ENCODE peak calls at places on chromosomes 13 and 19, in eight cellular contexts. K, M, R, H, S, Y, L and X are unnamed samples.

GRCh38 chr19:19074172-19074905 is 10.5 kb downstream of the SLC25A42 start:
- DNase-seq in K (no peak), M (no peak), R (no peak), H (no peak), S (no peak), Y (no peak), L (no peak), X (no peak)

GRCh38 chr13:110497003-110497402 is 64.5 kb downstream of the RAB20 start:
- DNase-seq in K (no peak), M (no peak), R (no peak), H (no peak), S (no peak), Y (no peak), L (no peak), X (no peak)

GRCh38 chr19:53571339-53571738 is 33.4 kb downstream of the ZNF331 start:
- DNase-seq in K (no peak), M (no peak), R (no peak), H (no peak), S (no peak), Y (no peak), L (no peak), X (no peak)

GRCh38 chr19:51660975-51661600 is 14.5 kb upstream of the SIGLEC14 start:
- DNase-seq in K (peak), M (peak), R (peak), H (peak), S (peak), Y (peak), L (peak), X (peak)

GRCh38 chr19:29016926-29017760 is 195.8 kb downstream of the UQCRFS1 start:
- DNase-seq in K (no peak), M (no peak), R (no peak), H (no peak), S (no peak), Y (no peak), L (no peak), X (no peak)

GRCh38 chr13:23969672-23970071 is 72.4 kb upstream of the C1QTNF9B start:
- DNase-seq in K (no peak), M (peak), R (no peak), H (no peak), S (peak), Y (no peak), L (no peak), X (no peak)

GRCh38 chr19:8487137-8487851 is 15.1 kb downstream of the PRAM1 start:
- DNase-seq in K (no peak), M (no peak), R (no peak), H (peak), S (no peak), Y (no peak), L (no peak), X (no peak)

GRCh38 chr19:38001158-38001781 is 94.3 kb downstream of the SIPA1L3 start:
- DNase-seq in K (no peak), M (no peak), R (no peak), H (no peak), S (no peak), Y (no peak), L (no peak), X (no peak)

GRCh38 chr13:78607409-78608253 is 4.3 kb upstream of the POU4F1 start:
- DNase-seq in K (no peak), M (no peak), R (no peak), H (no peak), S (no peak), Y (no peak), L (no peak), X (no peak)

DNA sequence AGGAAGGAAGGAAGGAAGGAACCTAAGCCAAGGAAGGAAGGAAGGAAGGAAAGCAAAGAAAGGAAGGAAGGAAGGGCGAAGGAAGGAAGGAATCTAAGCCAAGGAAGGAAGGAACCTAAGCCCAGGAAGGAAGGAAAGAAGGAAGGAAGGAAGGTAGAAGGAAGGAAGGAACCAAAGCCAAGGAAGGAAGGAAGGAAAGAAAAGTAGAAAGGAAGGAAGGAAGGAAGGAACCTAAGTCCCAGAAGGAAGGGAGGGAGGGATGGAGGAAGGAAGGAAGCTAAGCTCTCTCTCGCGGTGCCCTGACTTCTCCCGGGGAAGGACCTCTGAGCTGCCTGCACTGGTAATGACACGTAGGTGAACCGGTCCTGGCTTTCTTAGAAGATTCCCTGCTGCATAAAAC is 1.3 kb upstream of the RUBCNL start:
- DNase-seq in K (no peak), M (no peak), R (no peak), H (no peak), S (no peak), Y (no peak), L (no peak), X (no peak)
- H3K4me3 ChIP-seq in K (no peak), M (no peak), R (no peak), H (no peak), S (no peak), Y (no peak), L (no peak), X (no peak)

GRCh38 chr13:100589178-100589725 is 663 bp upstream of the GGACT start:
- DNase-seq in K (no peak), M (no peak), R (no peak), H (no peak), S (no peak), Y (peak), L (no peak), X (no peak)

GRCh38 chr13:100597253-100597652 is 8.7 kb upstream of the GGACT start:
- DNase-seq in K (no peak), M (peak), R (no peak), H (no peak), S (peak), Y (peak), L (no peak), X (peak)

GRCh38 chr13:100596516-100596915 is 7.9 kb upstream of the GGACT start:
- DNase-seq in K (no peak), M (no peak), R (no peak), H (no peak), S (no peak), Y (no peak), L (no peak), X (no peak)

GRCh38 chr13:100594255-100594654 is 5.7 kb upstream of the GGACT start:
- DNase-seq in K (no peak), M (no peak), R (no peak), H (no peak), S (no peak), Y (no peak), L (no peak), X (no peak)

GRCh38 chr13:100594731-100595130 is 6.1 kb upstream of the GGACT start:
- DNase-seq in K (no peak), M (no peak), R (no peak), H (no peak), S (no peak), Y (no peak), L (no peak), X (no peak)
- TF ChIP-seq CTCF in K (peak), M (no peak), R (peak), H (peak), S (peak), Y (peak), L (no peak), X (peak)

DNA sequence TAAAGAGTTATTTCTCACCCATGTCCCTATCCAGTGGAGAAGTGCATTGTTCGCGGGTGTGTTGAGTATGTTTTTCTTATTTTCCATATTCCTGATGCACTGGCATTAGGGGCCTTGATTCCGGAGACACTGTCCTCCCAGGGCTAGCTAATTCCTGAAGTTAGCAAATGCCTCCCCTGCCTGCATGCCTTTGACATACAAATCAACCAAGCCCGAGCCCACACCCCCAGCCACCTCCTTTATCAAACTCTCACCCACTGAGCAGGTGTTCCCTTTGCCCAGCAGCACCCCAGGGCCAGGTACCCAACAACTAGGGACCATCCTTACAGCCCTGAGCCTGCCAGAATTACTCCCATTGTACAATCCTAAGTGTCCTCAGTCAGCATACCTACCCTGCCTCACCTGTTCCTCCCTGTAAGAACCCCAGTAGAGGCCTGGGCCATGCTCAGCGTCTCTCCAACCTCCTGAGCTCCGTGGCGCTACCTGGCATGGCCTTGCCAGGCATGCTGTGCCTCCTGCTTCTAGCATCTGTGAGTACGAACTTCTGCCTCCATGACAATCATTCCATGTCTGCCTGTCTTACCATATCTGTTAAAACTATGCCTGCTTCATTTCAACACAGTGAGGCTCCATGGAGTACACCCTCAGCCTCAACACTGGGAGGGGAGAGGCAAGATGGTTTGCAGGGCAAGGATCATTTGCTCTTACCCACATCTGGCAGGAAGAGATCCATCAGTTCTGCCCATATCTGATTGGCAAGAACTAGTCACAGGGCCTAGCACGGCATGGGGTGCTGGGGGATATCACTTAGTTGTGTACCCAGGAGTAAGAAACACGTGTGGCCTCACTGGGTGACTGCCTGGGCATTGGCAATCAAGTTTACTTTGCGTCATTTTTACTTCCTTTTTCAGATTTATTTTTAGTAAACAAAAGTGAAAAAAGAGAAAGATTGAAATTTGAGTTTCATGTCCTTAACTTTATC is 203.9 kb downstream of the SHISA2 start:
- DNase-seq in K (no peak), M (no peak), R (peak), H (peak), S (no peak), Y (no peak), L (no peak), X (no peak)
- H3K4me3 ChIP-seq in K (no peak), M (no peak), R (no peak), H (no peak), S (no peak), Y (no peak), L (no peak), X (no peak)

GRCh38 chr13:30312859-30313258 is 5.5 kb upstream of the KATNAL1 start:
- DNase-seq in K (no peak), M (peak), R (no peak), H (no peak), S (no peak), Y (peak), L (no peak), X (no peak)
- TF ChIP-seq CTCF in K (no peak), M (no peak), R (no peak), H (no peak), S (no peak), Y (no peak), L (no peak), X (no peak)

GRCh38 chr19:39030854-39031367 is 1.4 kb downstream of the FBXO27 start:
- DNase-seq in K (no peak), M (no peak), R (no peak), H (no peak), S (no peak), Y (no peak), L (no peak), X (no peak)
- H3K4me3 ChIP-seq in K (peak), M (peak), R (peak), H (peak), S (peak), Y (peak), L (peak), X (peak)